ENCODE peak calls at places on chromosomes 7 and 10, in four cellular contexts. N, Z, E and W are unnamed samples. For H4K20me1, the result is how much of the 10 kb centered on the place peaks cover.

GRCh38 chr7:83486536-83486935 is 162.4 kb downstream of the SEMA3E start:
- DNase-seq in N (no peak), Z (no peak), E (no peak), W (no peak)

GRCh38 chr10:5805260-5805659 is 8.0 kb downstream of the GDI2 start:
- DNase-seq in E (no peak), Z (no peak), N (no peak), W (no peak)

GRCh38 chr10:97889461-97890265 is 40.0 kb downstream of the GOLGA7B start:
- DNase-seq in E (peak), Z (peak), N (peak), W (peak)

GRCh38 chr7:145698526-145699262 is 417.9 kb upstream of the CNTNAP2 start:
- DNase-seq in E (no peak), Z (no peak), N (peak), W (no peak)

GRCh38 chr7:156163747-156164146 is 351.5 kb upstream of the SHH start:
- DNase-seq in E (no peak), Z (no peak), N (peak), W (no peak)

GRCh38 chr10:23204773-23205172 is 12.7 kb downstream of the PTF1A start:
- DNase-seq in Z (no peak), E (peak), N (no peak), W (no peak)

GRCh38 chr7:54796150-54796549 is 37.1 kb upstream of the SEC61G start:
- DNase-seq in N (no peak), Z (no peak), E (no peak), W (no peak)

GRCh38 chr7:44167920-44168319 is 21.3 kb downstream of the GCK start:
- DNase-seq in N (no peak), E (no peak), Z (no peak), W (no peak)

GRCh38 chr10:20276127-20276979 is 460.1 kb downstream of the PLXDC2 start:
- DNase-seq in E (no peak), N (peak), Z (no peak), W (no peak)

GRCh38 chr10:92829042-92829785 is 19.1 kb upstream of the EXOC6 start:
- DNase-seq in N (no peak), E (peak), Z (no peak), W (no peak)

GRCh38 chr10:113520606-113521481 is 32.0 kb upstream of the HABP2 start:
- DNase-seq in Z (peak), E (peak), N (peak), W (peak)

GRCh38 chr7:47826754-47827153 is 121.5 kb downstream of the PKD1L1 start:
- DNase-seq in E (no peak), N (no peak), Z (no peak), W (no peak)

GRCh38 chr10:84783386-84783785 is 455.0 kb downstream of the CCSER2 start:
- DNase-seq in N (peak), Z (no peak), E (peak), W (peak)

GRCh38 chr7:44881066-44881600 is 4.2 kb downstream of the PURB start:
- DNase-seq in E (no peak), Z (no peak), N (no peak), W (peak)

GRCh38 chr10:79144341-79145173 is 75.8 kb downstream of the ZMIZ1 start:
- DNase-seq in Z (no peak), E (no peak), N (no peak), W (no peak)

DNA sequence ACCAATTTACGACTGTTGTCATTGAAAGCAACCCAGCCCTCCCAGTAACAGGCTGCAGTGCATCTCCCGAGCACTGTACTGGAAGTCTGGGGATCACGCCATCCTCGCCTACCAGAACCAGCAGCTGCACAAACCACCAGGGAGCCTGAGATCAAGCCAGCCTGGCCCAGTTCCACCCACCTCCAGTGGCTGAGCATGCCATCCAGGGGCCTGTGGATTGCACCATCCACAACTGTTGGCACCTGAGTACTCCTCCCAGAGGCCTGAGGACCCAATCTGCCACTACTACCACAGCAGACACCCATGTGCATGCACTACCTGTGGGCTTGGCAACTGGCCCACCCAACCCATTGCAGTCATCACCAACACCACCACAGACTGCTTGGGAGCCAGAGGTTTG is 44.2 kb downstream of the HERPUD2 start:
- DNase-seq in Z (no peak), N (no peak), E (no peak), W (no peak)
- H4K20me1 ChIP-seq in Z (under half), N (under half), E (under half), W (under half)

GRCh38 chr7:151016942-151017341 is 7.4 kb downstream of the ATG9B start:
- DNase-seq in E (no peak), Z (no peak), N (no peak), W (no peak)

GRCh38 chr7:151019130-151019447 is 5.2 kb downstream of the ATG9B start:
- DNase-seq in N (no peak), Z (no peak), E (no peak), W (no peak)

GRCh38 chr7:151017953-151018420 is 6.3 kb downstream of the ATG9B start:
- DNase-seq in E (peak), Z (peak), N (peak), W (peak)

GRCh38 chr7:151017370-151017952 is 6.8 kb downstream of the ATG9B start:
- DNase-seq in N (no peak), E (no peak), Z (no peak), W (no peak)

DNA sequence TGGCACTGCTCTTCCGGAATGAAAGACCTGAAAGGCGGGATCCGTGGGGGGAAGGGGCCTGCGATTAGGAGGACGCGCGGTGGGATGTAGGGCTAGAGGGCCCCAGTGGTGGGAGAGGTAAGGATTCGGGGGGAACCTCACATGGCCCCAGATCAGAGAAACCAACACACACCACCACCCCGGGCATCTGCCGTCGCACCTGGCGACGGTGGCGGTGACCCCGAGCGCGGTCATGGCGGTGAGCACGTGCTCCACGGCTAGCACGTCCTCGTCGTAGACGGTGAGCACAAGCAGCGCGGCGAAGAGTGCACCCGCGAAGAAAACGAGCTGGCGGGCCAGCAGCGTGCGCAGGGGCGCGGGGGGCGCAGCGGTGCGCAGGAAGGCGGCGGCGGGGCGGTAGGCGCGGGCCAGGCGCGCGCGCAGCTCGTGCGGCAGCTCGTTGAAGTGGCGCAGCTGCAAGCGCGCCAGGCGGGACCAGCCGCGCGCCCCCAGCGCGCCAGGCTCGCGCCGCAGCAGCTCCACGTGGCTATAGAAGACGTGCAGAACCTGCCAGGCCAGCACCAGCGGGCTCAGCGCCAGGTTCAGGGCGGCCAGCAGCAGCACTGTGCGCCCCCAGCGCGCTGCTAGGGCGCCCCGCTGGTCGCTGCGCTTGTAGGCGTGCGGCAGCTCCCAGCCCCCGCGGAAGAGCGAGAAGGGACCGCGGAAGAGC is 5.7 kb downstream of the ATG9B start:
- DNase-seq in Z (no peak), E (peak), N (no peak), W (peak)
- TF ChIP-seq EZH2 in Z (peak), E (no peak), N (no peak), W (no peak)

DNA sequence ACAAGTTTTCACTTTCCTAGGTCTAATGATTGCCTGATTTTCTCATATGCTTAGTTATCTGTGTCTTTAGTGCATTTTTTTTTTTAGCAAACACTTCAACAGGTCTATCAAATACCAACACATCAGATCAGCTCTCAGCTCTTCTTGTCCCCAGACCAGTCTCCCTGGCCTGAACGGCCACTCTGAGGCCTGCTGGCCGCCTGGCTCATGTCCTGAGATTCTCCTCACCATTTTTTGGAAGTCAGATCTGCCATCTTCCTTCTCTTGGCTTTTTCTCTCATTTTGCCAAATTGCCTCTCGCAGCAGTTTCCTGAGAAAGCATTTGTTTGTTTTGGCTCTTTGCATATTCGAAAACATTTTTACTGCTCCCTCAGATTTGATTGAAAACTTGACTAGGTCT is 29.3 kb downstream of the PPP2R2D start:
- DNase-seq in E (no peak), Z (no peak), N (no peak), W (no peak)
- H4K20me1 ChIP-seq in E (half or more), Z (under half), N (under half), W (under half)

DNA sequence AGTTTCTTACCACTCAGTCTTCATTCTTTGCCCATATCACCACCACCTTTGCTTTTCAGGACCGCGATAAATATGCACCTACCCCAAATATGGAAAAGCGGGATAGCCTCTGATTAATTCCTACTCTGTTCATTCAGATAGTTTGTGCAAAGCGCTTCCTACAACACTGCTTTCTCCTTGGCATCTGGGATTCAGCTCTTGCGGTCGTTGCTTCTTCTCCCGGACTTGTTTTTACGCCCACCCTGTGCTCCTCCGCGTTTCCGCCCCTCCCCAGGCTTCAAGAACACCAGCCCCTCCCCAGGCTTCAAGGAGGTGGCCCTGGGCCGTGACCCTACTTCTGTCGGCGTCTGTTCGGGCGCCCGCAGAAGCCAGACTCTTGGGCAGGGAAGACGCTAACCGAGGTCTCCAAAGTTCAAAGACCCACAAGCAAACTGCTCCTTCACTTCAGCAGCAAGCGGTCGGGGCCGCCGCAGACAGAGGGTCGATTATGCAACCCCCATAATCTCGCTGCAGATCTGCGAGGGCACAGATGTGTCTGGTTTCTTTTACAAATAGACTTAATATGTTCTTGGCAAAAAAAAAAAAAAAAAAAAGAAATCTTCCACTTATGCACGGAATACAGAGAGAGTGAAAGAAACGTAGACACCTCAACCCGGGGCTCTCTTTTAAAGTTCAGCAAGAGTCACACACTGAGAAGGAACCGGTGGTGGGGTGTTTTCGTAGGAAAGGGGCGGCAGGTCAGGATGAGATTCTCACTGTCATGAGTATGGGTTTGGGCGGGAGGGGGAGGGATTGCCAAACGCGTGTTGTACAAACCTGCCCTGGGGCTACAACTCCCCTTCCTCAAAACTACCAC is 2.0 kb downstream of the DLX5 start:
- DNase-seq in Z (no peak), E (peak), N (no peak), W (no peak)
- TF ChIP-seq EZH2 in Z (no peak), E (peak), N (no peak), W (no peak)

GRCh38 chr10:125127986-125128385 is 32.4 kb downstream of the CTBP2 start:
- DNase-seq in Z (no peak), E (no peak), N (no peak), W (no peak)

GRCh38 chr10:125130886-125131285 is 29.5 kb downstream of the CTBP2 start:
- DNase-seq in N (no peak), Z (no peak), E (no peak), W (no peak)

GRCh38 chr10:125130260-125130659 is 30.1 kb downstream of the CTBP2 start:
- DNase-seq in Z (no peak), N (no peak), E (no peak), W (no peak)

GRCh38 chr10:125128397-125129075 is 31.8 kb downstream of the CTBP2 start:
- DNase-seq in N (no peak), E (no peak), Z (peak), W (peak)

GRCh38 chr10:125129076-125129458 is 31.3 kb downstream of the CTBP2 start:
- DNase-seq in N (no peak), E (no peak), Z (no peak), W (no peak)
- H4K20me1 ChIP-seq in N (under half), E (half or more), Z (under half), W (under half)

GRCh38 chr10:100740476-100741341 is 4.7 kb upstream of the PAX2 start:
- DNase-seq in E (peak), N (no peak), Z (no peak), W (no peak)
- TF ChIP-seq EZH2 in E (peak), N (no peak), Z (peak), W (peak)

GRCh38 chr7:73700581-73701134 is 17.3 kb downstream of the BUD23 start:
- DNase-seq in E (no peak), N (no peak), Z (no peak), W (no peak)

GRCh38 chr7:73699370-73700069 is 16.1 kb downstream of the BUD23 start:
- DNase-seq in Z (no peak), N (no peak), E (no peak), W (no peak)

GRCh38 chr7:73700070-73700423 is 16.6 kb downstream of the BUD23 start:
- DNase-seq in Z (no peak), N (no peak), E (no peak), W (no peak)

GRCh38 chr7:73698410-73698809 is 15.0 kb downstream of the BUD23 start:
- DNase-seq in N (no peak), Z (no peak), E (no peak), W (no peak)

DNA sequence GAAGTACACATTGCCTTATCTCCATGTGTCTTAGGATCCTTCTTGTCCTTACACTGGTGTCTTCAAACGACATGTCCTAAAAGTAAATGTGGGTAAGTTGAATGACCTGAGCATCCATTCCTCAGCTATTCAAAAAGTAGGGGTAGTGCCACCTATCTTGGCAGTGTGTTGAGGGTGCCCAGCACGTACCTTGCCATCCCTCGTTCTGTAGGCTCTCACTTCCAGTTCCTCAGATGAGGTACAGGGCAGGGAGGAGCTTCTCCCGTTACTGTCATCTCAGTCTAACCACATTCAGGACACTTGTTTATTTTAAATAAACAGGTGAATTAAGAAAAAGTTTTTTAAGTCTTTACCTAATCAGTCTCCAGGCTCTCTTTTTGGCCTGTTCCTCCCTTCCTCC is 13.0 kb downstream of the BUD23 start:
- DNase-seq in E (no peak), N (no peak), Z (no peak), W (no peak)
- H4K20me1 ChIP-seq in E (under half), N (under half), Z (under half), W (under half)

GRCh38 chr10:104734408-104734807 is 93.3 kb downstream of the SORCS3 start:
- DNase-seq in E (no peak), N (no peak), Z (no peak), W (no peak)

GRCh38 chr10:104735036-104735435 is 93.9 kb downstream of the SORCS3 start:
- DNase-seq in Z (no peak), E (peak), N (no peak), W (no peak)

GRCh38 chr10:104732222-104732621 is 91.1 kb downstream of the SORCS3 start:
- DNase-seq in E (no peak), Z (no peak), N (no peak), W (no peak)

GRCh38 chr10:104735469-104735868 is 94.4 kb downstream of the SORCS3 start:
- DNase-seq in N (no peak), Z (no peak), E (peak), W (no peak)

GRCh38 chr10:104736006-104736405 is 94.9 kb downstream of the SORCS3 start:
- DNase-seq in E (no peak), N (no peak), Z (no peak), W (no peak)
- TF ChIP-seq EZH2 in E (no peak), N (no peak), Z (no peak), W (no peak)

GRCh38 chr7:129043012-129043411 is 11.9 kb downstream of the TNPO3 start:
- DNase-seq in E (no peak), Z (no peak), N (no peak), W (no peak)
- H4K20me1 ChIP-seq in E (under half), Z (under half), N (half or more), W (under half)

GRCh38 chr7:108046952-108047506 is 44.1 kb upstream of the LAMB1 start:
- DNase-seq in Z (no peak), E (no peak), N (no peak), W (no peak)
- TF ChIP-seq EZH2 in Z (no peak), E (no peak), N (no peak), W (no peak)